ENCODE peak calls at places on chromosomes 11 and 22, in five cellular contexts. One of them, this sample, is unnamed.

GRCh38 chr22:42270178-42270511 is 308 bp downstream of the TCF20 start:
- DNase-seq in NCI-H1105: peak; percentile 37
- DNase-seq in natural killer cell treated with Interleukin-12 subunit alpha and Interleukin-12 subunit beta and Interleukin-15 and Interleukin-18, amount 100 ng/mL, for 72 hours: no peak
- DNase-seq in D341Med: no peak
- DNase-seq in mesendoderm: peak; percentile 77
- DNase-seq in this sample: no peak

GRCh38 chr11:45685976-45686375 is 20.6 kb upstream of the CHST1 start:
- DNase-seq in mesendoderm: no peak
- DNase-seq in NCI-H1105: no peak
- DNase-seq in natural killer cell treated with Interleukin-12 subunit alpha and Interleukin-12 subunit beta and Interleukin-15 and Interleukin-18, amount 100 ng/mL, for 72 hours: no peak
- DNase-seq in D341Med: no peak
- DNase-seq in this sample: no peak

GRCh38 chr11:36352919-36353318 is 56.8 kb downstream of the PRR5L start:
- DNase-seq in natural killer cell treated with Interleukin-12 subunit alpha and Interleukin-12 subunit beta and Interleukin-15 and Interleukin-18, amount 100 ng/mL, for 72 hours: peak; percentile 64
- DNase-seq in NCI-H1105: no peak
- DNase-seq in mesendoderm: no peak
- DNase-seq in D341Med: no peak
- DNase-seq in this sample: no peak

GRCh38 chr11:92657226-92657625 is 312.2 kb upstream of the MTNR1B start:
- DNase-seq in D341Med: no peak
- DNase-seq in mesendoderm: no peak
- DNase-seq in natural killer cell treated with Interleukin-12 subunit alpha and Interleukin-12 subunit beta and Interleukin-15 and Interleukin-18, amount 100 ng/mL, for 72 hours: no peak
- DNase-seq in NCI-H1105: no peak
- DNase-seq in this sample: no peak

GRCh38 chr11:70128435-70128906 is 50.4 kb downstream of the ANO1 start:
- DNase-seq in NCI-H1105: no peak
- DNase-seq in mesendoderm: peak; percentile 66
- DNase-seq in natural killer cell treated with Interleukin-12 subunit alpha and Interleukin-12 subunit beta and Interleukin-15 and Interleukin-18, amount 100 ng/mL, for 72 hours: no peak
- DNase-seq in D341Med: no peak
- DNase-seq in this sample: no peak

GRCh38 chr11:88363566-88364169 is 26.1 kb upstream of the CTSC start:
- DNase-seq in D341Med: no peak
- DNase-seq in mesendoderm: no peak
- DNase-seq in natural killer cell treated with Interleukin-12 subunit alpha and Interleukin-12 subunit beta and Interleukin-15 and Interleukin-18, amount 100 ng/mL, for 72 hours: no peak
- DNase-seq in NCI-H1105: no peak
- DNase-seq in this sample: no peak

GRCh38 chr11:8025816-8026215 is 38.7 kb downstream of the EIF3F start:
- DNase-seq in D341Med: no peak
- DNase-seq in mesendoderm: no peak
- DNase-seq in natural killer cell treated with Interleukin-12 subunit alpha and Interleukin-12 subunit beta and Interleukin-15 and Interleukin-18, amount 100 ng/mL, for 72 hours: no peak
- DNase-seq in NCI-H1105: no peak
- DNase-seq in this sample: no peak

GRCh38 chr11:94597896-94598295 is 30.7 kb downstream of the PIWIL4 start:
- DNase-seq in natural killer cell treated with Interleukin-12 subunit alpha and Interleukin-12 subunit beta and Interleukin-15 and Interleukin-18, amount 100 ng/mL, for 72 hours: no peak
- DNase-seq in D341Med: no peak
- DNase-seq in NCI-H1105: no peak
- DNase-seq in mesendoderm: no peak
- DNase-seq in this sample: no peak

GRCh38 chr11:1728931-1729691 is 21.3 kb downstream of the IFITM10 start:
- DNase-seq in D341Med: no peak
- DNase-seq in NCI-H1105: no peak
- DNase-seq in mesendoderm: no peak
- DNase-seq in natural killer cell treated with Interleukin-12 subunit alpha and Interleukin-12 subunit beta and Interleukin-15 and Interleukin-18, amount 100 ng/mL, for 72 hours: no peak
- DNase-seq in this sample: no peak

GRCh38 chr11:35321532-35322320 is 97.6 kb downstream of the SLC1A2 start:
- DNase-seq in natural killer cell treated with Interleukin-12 subunit alpha and Interleukin-12 subunit beta and Interleukin-15 and Interleukin-18, amount 100 ng/mL, for 72 hours: no peak
- DNase-seq in D341Med: no peak
- DNase-seq in NCI-H1105: peak; percentile 59
- DNase-seq in mesendoderm: no peak
- DNase-seq in this sample: no peak

GRCh38 chr11:34904421-34904950 is 11.7 kb downstream of the APIP start:
- DNase-seq in mesendoderm: no peak
- DNase-seq in natural killer cell treated with Interleukin-12 subunit alpha and Interleukin-12 subunit beta and Interleukin-15 and Interleukin-18, amount 100 ng/mL, for 72 hours: no peak
- DNase-seq in D341Med: no peak
- DNase-seq in NCI-H1105: no peak
- DNase-seq in this sample: no peak

GRCh38 chr11:115845872-115846271 is 341.7 kb upstream of the CADM1 start:
- DNase-seq in NCI-H1105: no peak
- DNase-seq in D341Med: no peak
- DNase-seq in mesendoderm: no peak
- DNase-seq in natural killer cell treated with Interleukin-12 subunit alpha and Interleukin-12 subunit beta and Interleukin-15 and Interleukin-18, amount 100 ng/mL, for 72 hours: no peak
- DNase-seq in this sample: no peak

GRCh38 chr11:124070906-124071621 is 29.9 kb upstream of the OR10G7 start:
- DNase-seq in D341Med: peak; percentile 65
- DNase-seq in mesendoderm: peak; percentile 79
- DNase-seq in NCI-H1105: peak; percentile 68
- DNase-seq in natural killer cell treated with Interleukin-12 subunit alpha and Interleukin-12 subunit beta and Interleukin-15 and Interleukin-18, amount 100 ng/mL, for 72 hours: peak; percentile 64
- DNase-seq in this sample: peak; percentile 30